ENCODE peak calls at places on chromosomes 6 and 20, in nine cellular contexts. Q, C, G, N, T, W, P, Y and M are unnamed samples.

GRCh38 chr6:33895988-33896387 is 92.2 kb upstream of the MLN start:
- DNase-seq in W (no peak), G (no peak), C (no peak), T (no peak), Q (no peak), P (no peak), Y (no peak), N (no peak), M (peak; percentile 33)

GRCh38 chr6:138891255-138891986 is 95.5 kb downstream of the ECT2L start:
- DNase-seq in Y (no peak), T (no peak), W (peak; percentile 63), P (no peak), C (no peak), N (no peak), Q (peak; percentile 14), G (no peak), M (no peak)

GRCh38 chr6:148396926-148397325 is 54.3 kb downstream of the SASH1 start:
- DNase-seq in P (no peak), T (no peak), Y (no peak), N (no peak), G (no peak), Q (no peak), W (no peak), C (no peak), M (no peak)

GRCh38 chr6:47741807-47742206 is 40.0 kb upstream of the OPN5 start:
- DNase-seq in N (no peak), C (no peak), T (no peak), Q (no peak), W (no peak), P (no peak), Y (no peak), G (peak; percentile 63), M (no peak)

GRCh38 chr6:39836621-39837020 is 44.4 kb downstream of the DAAM2 start:
- DNase-seq in G (no peak), P (no peak), W (peak; percentile 14), N (no peak), T (no peak), C (no peak), Y (no peak), Q (no peak), M (no peak)

GRCh38 chr6:107082045-107082444 is 33.3 kb downstream of the BEND3 start:
- DNase-seq in Y (no peak), Q (no peak), C (no peak), T (no peak), W (peak; percentile 31), P (no peak), N (no peak), G (peak; percentile 15), M (no peak)

GRCh38 chr20:38970302-38970701 is 8.2 kb downstream of the DHX35 start:
- DNase-seq in C (no peak), G (peak; percentile 13), W (peak; percentile 88), N (no peak), T (no peak), P (no peak), Q (peak; percentile 81), Y (no peak), M (no peak)

GRCh38 chr20:5657190-5657872 is 92.9 kb upstream of the SHLD1 start:
- DNase-seq in T (no peak), Q (peak; percentile 95), Y (no peak), G (peak; percentile 99), N (no peak), P (no peak), W (peak; percentile 99), C (no peak), M (peak; percentile 71)

GRCh38 chr20:4332466-4332865 is 317.1 kb upstream of the RNF24 start:
- DNase-seq in C (no peak), Q (no peak), N (no peak), T (no peak), P (no peak), W (no peak), G (no peak), Y (no peak), M (no peak)